ENCODE peak calls at places on chromosomes 16 and 17, in seven cellular contexts. One of them, this sample, is unnamed.

GRCh38 chr16:70576431-70577255 is 53.0 kb downstream of the SF3B3 start:
- DNase-seq in non-pigmented ciliary epithelial cell: peak; percentile 49
- DNase-seq in NCI-H1930: no peak
- DNase-seq in NCI-H2107: peak; percentile 20
- DNase-seq in kidney: no peak
- DNase-seq in HS-5: peak; percentile 76
- DNase-seq in aorta: no peak
- DNase-seq in this sample: no peak

GRCh38 chr17:15169676-15170075 is 95.5 kb downstream of the PMP22 start:
- DNase-seq in non-pigmented ciliary epithelial cell: peak; percentile 31
- DNase-seq in HS-5: no peak
- DNase-seq in aorta: no peak
- DNase-seq in NCI-H2107: no peak
- DNase-seq in NCI-H1930: no peak
- DNase-seq in kidney: no peak
- DNase-seq in this sample: no peak

GRCh38 chr16:81535679-81536360 is 91.2 kb downstream of the CMIP start:
- DNase-seq in kidney: no peak
- DNase-seq in NCI-H2107: no peak
- DNase-seq in NCI-H1930: no peak
- DNase-seq in non-pigmented ciliary epithelial cell: no peak
- DNase-seq in HS-5: no peak
- DNase-seq in aorta: peak; percentile 36
- DNase-seq in this sample: no peak

GRCh38 chr17:57552114-57552601 is 192.9 kb downstream of the CCDC182 start:
- DNase-seq in NCI-H2107: no peak
- DNase-seq in aorta: peak; percentile 85
- DNase-seq in NCI-H1930: no peak
- DNase-seq in HS-5: no peak
- DNase-seq in kidney: no peak
- DNase-seq in non-pigmented ciliary epithelial cell: no peak
- DNase-seq in this sample: no peak

GRCh38 chr16:81567987-81568748 is 123.6 kb downstream of the CMIP start:
- DNase-seq in HS-5: no peak
- DNase-seq in NCI-H1930: no peak
- DNase-seq in NCI-H2107: no peak
- DNase-seq in kidney: peak; percentile 78
- DNase-seq in non-pigmented ciliary epithelial cell: no peak
- DNase-seq in aorta: peak; percentile 87
- DNase-seq in this sample: no peak

GRCh38 chr17:31595076-31595475 is 203.6 kb downstream of the RAB11FIP4 start:
- DNase-seq in aorta: peak; percentile 35
- DNase-seq in NCI-H1930: no peak
- DNase-seq in HS-5: peak; percentile 37
- DNase-seq in NCI-H2107: no peak
- DNase-seq in kidney: no peak
- DNase-seq in non-pigmented ciliary epithelial cell: no peak
- DNase-seq in this sample: no peak

GRCh38 chr17:64019486-64020067 is 856 bp downstream of the ICAM2 start:
- DNase-seq in HS-5: no peak
- DNase-seq in NCI-H2107: no peak
- DNase-seq in NCI-H1930: no peak
- DNase-seq in non-pigmented ciliary epithelial cell: no peak
- DNase-seq in aorta: no peak
- DNase-seq in kidney: no peak
- DNase-seq in this sample: no peak

GRCh38 chr16:58280846-58281301 is 14.0 kb downstream of the PRSS54 start:
- DNase-seq in NCI-H1930: no peak
- DNase-seq in kidney: no peak
- DNase-seq in HS-5: peak; percentile 30
- DNase-seq in aorta: no peak
- DNase-seq in non-pigmented ciliary epithelial cell: no peak
- DNase-seq in NCI-H2107: no peak
- DNase-seq in this sample: no peak

GRCh38 chr17:40311575-40311974 is 2.6 kb downstream of the RARA start:
- DNase-seq in aorta: no peak
- DNase-seq in NCI-H1930: no peak
- DNase-seq in non-pigmented ciliary epithelial cell: no peak
- DNase-seq in HS-5: no peak
- DNase-seq in NCI-H2107: no peak
- DNase-seq in kidney: peak; percentile 88
- DNase-seq in this sample: peak; percentile 44

GRCh38 chr16:67969286-67970039 is 1.0 kb upstream of the SLC12A4 start:
- DNase-seq in HS-5: no peak
- DNase-seq in kidney: peak; percentile 82
- DNase-seq in NCI-H2107: no peak
- DNase-seq in NCI-H1930: no peak
- DNase-seq in aorta: no peak
- DNase-seq in non-pigmented ciliary epithelial cell: no peak
- DNase-seq in this sample: no peak

GRCh38 chr17:76575570-76575969 is 10.1 kb downstream of the ST6GALNAC2 start:
- DNase-seq in kidney: peak; percentile 14
- DNase-seq in NCI-H2107: no peak
- DNase-seq in NCI-H1930: no peak
- DNase-seq in aorta: no peak
- DNase-seq in HS-5: no peak
- DNase-seq in non-pigmented ciliary epithelial cell: no peak
- DNase-seq in this sample: no peak

GRCh38 chr17:1312261-1312870 is 32.9 kb downstream of the TRARG1 start:
- DNase-seq in non-pigmented ciliary epithelial cell: no peak
- DNase-seq in kidney: no peak
- DNase-seq in NCI-H1930: no peak
- DNase-seq in aorta: no peak
- DNase-seq in HS-5: no peak
- DNase-seq in NCI-H2107: no peak
- DNase-seq in this sample: no peak

GRCh38 chr17:16352838-16353701 is at the start of gene CENPV:
- DNase-seq in NCI-H1930: peak; percentile 61
- DNase-seq in HS-5: no peak
- DNase-seq in non-pigmented ciliary epithelial cell: no peak
- DNase-seq in kidney: peak; percentile 78
- DNase-seq in aorta: peak; percentile 81
- DNase-seq in NCI-H2107: no peak
- DNase-seq in this sample: no peak

GRCh38 chr17:51439395-51440229 is 179.3 kb downstream of the UTP18 start:
- DNase-seq in aorta: no peak
- DNase-seq in HS-5: no peak
- DNase-seq in kidney: no peak
- DNase-seq in non-pigmented ciliary epithelial cell: no peak
- DNase-seq in NCI-H1930: no peak
- DNase-seq in NCI-H2107: no peak
- DNase-seq in this sample: peak; percentile 9

GRCh38 chr17:3768786-3769185 is 32.2 kb downstream of the ITGAE start:
- DNase-seq in NCI-H1930: no peak
- DNase-seq in kidney: peak; percentile 49
- DNase-seq in HS-5: no peak
- DNase-seq in aorta: no peak
- DNase-seq in non-pigmented ciliary epithelial cell: no peak
- DNase-seq in NCI-H2107: no peak
- DNase-seq in this sample: no peak

GRCh38 chr17:19341641-19342610 is 20.6 kb downstream of the B9D1 start:
- DNase-seq in NCI-H2107: no peak
- DNase-seq in non-pigmented ciliary epithelial cell: no peak
- DNase-seq in aorta: peak; percentile 75
- DNase-seq in kidney: no peak
- DNase-seq in HS-5: no peak
- DNase-seq in NCI-H1930: no peak
- DNase-seq in this sample: no peak

GRCh38 chr17:11980813-11981212 is 16.5 kb downstream of the ZNF18 start:
- DNase-seq in aorta: no peak
- DNase-seq in kidney: no peak
- DNase-seq in NCI-H1930: no peak
- DNase-seq in NCI-H2107: no peak
- DNase-seq in non-pigmented ciliary epithelial cell: no peak
- DNase-seq in HS-5: no peak
- DNase-seq in this sample: no peak

GRCh38 chr17:5711344-5711743 is 127.0 kb upstream of the NLRP1 start:
- DNase-seq in aorta: no peak
- DNase-seq in non-pigmented ciliary epithelial cell: no peak
- DNase-seq in kidney: no peak
- DNase-seq in NCI-H1930: no peak
- DNase-seq in HS-5: no peak
- DNase-seq in NCI-H2107: no peak
- DNase-seq in this sample: no peak

GRCh38 chr17:3879181-3879580 is 13.7 kb downstream of the CAMKK1 start:
- DNase-seq in aorta: no peak
- DNase-seq in NCI-H1930: no peak
- DNase-seq in kidney: no peak
- DNase-seq in non-pigmented ciliary epithelial cell: no peak
- DNase-seq in NCI-H2107: no peak
- DNase-seq in HS-5: no peak
- DNase-seq in this sample: no peak

GRCh38 chr17:42514867-42515266 is 21.2 kb upstream of the NAGLU start:
- DNase-seq in HS-5: no peak
- DNase-seq in aorta: peak; percentile 49
- DNase-seq in NCI-H1930: no peak
- DNase-seq in kidney: no peak
- DNase-seq in NCI-H2107: no peak
- DNase-seq in non-pigmented ciliary epithelial cell: no peak
- DNase-seq in this sample: no peak